ENCODE peak calls at places on chromosome 20, in seven cellular contexts. J, A, F, P, S, X and V are unnamed samples.

GRCh38 chr20:60056345-60057122 is 98.3 kb downstream of the CDH26 start:
- DNase-seq in J (no peak), A (no peak), F (no peak), P (no peak), S (no peak), X (no peak), V (no peak)

GRCh38 chr20:38343107-38343797 is 3.0 kb upstream of the LBP start:
- DNase-seq in J (no peak), A (no peak), F (peak), P (peak), S (no peak), X (peak), V (no peak)

GRCh38 chr20:62252342-62252966 is 14.1 kb downstream of the OSBPL2 start:
- DNase-seq in J (no peak), A (no peak), F (no peak), P (no peak), S (no peak), X (no peak), V (no peak)

GRCh38 chr20:50110141-50111047 is 2.6 kb downstream of the UBE2V1 start:
- DNase-seq in J (no peak), A (no peak), F (no peak), P (no peak), S (peak), X (no peak), V (peak)

GRCh38 chr20:60762386-60762785 is 489.7 kb upstream of the CDH4 start:
- DNase-seq in J (no peak), A (no peak), F (no peak), P (no peak), S (no peak), X (no peak), V (no peak)

GRCh38 chr20:17992224-17992637 is 23.4 kb downstream of the MGME1 start:
- DNase-seq in J (no peak), A (no peak), F (no peak), P (no peak), S (no peak), X (no peak), V (no peak)

GRCh38 chr20:32570401-32571190 is 14.5 kb downstream of the NOL4L start:
- DNase-seq in J (no peak), A (no peak), F (no peak), P (no peak), S (no peak), X (no peak), V (no peak)

GRCh38 chr20:49624317-49624716 is 56.4 kb upstream of the PTGIS start:
- DNase-seq in J (no peak), A (no peak), F (no peak), P (no peak), S (no peak), X (no peak), V (no peak)

GRCh38 chr20:50303573-50304500 is 113.2 kb downstream of the CEBPB start:
- DNase-seq in J (peak), A (peak), F (peak), P (no peak), S (peak), X (peak), V (peak)

GRCh38 chr20:10603971-10604864 is 69.6 kb downstream of the JAG1 start:
- DNase-seq in J (peak), A (peak), F (peak), P (peak), S (peak), X (peak), V (peak)

GRCh38 chr20:11755071-11755881 is 162.4 kb upstream of the BTBD3 start:
- DNase-seq in J (no peak), A (no peak), F (no peak), P (no peak), S (no peak), X (no peak), V (no peak)

GRCh38 chr20:43032459-43032858 is 157.2 kb downstream of the PTPRT start:
- DNase-seq in J (no peak), A (no peak), F (no peak), P (no peak), S (no peak), X (no peak), V (no peak)

GRCh38 chr20:38737887-38738286 is 10.4 kb upstream of the ACTR5 start:
- DNase-seq in J (no peak), A (no peak), F (no peak), P (no peak), S (no peak), X (no peak), V (no peak)

GRCh38 chr20:10595230-10595629 is 78.6 kb downstream of the JAG1 start:
- DNase-seq in J (no peak), A (no peak), F (no peak), P (no peak), S (no peak), X (no peak), V (no peak)

GRCh38 chr20:22762576-22763256 is 178.3 kb upstream of the FOXA2 start:
- DNase-seq in J (no peak), A (no peak), F (no peak), P (no peak), S (no peak), X (no peak), V (no peak)

GRCh38 chr20:34871966-34872603 is 571 bp downstream of the GGT7 start:
- DNase-seq in J (no peak), A (no peak), F (no peak), P (no peak), S (no peak), X (no peak), V (no peak)

GRCh38 chr20:18926972-18927371 is 113.4 kb downstream of the SCP2D1 start:
- DNase-seq in J (no peak), A (no peak), F (no peak), P (no peak), S (no peak), X (no peak), V (no peak)

GRCh38 chr20:9838378-9839295 is at the start of gene PAK5:
- DNase-seq in J (peak), A (peak), F (no peak), P (no peak), S (peak), X (peak), V (no peak)

GRCh38 chr20:18694071-18694470 is 106.2 kb downstream of the DTD1 start:
- DNase-seq in J (no peak), A (no peak), F (no peak), P (no peak), S (no peak), X (no peak), V (no peak)

GRCh38 chr20:3930265-3931206 is 41.3 kb downstream of the PANK2 start:
- DNase-seq in J (no peak), A (no peak), F (no peak), P (no peak), S (no peak), X (no peak), V (no peak)

GRCh38 chr20:24303393-24303792 is 166.0 kb upstream of the SYNDIG1 start:
- DNase-seq in J (no peak), A (no peak), F (no peak), P (no peak), S (no peak), X (no peak), V (no peak)

DNA sequence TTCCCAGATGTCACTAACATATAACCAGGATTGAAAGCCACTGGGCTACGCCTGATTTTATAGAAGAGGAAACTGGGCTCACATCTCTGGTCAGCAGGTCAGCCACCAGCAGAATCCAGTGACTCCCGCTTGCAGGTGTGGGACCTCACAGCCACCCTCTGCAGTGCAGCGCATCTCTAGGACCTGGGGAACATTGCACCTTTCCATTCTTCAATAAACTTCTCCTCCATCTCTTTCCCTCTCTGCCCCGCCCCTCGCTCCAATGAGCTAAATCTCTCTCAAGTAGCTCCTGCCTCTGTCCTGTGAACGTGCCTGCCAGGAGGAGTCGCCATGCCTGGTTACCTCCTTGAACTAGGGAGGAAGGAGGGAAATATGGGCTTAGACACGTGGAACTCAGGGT is 469.6 kb downstream of the PREX1 start:
- DNase-seq in J (no peak), A (no peak), F (no peak), P (no peak), S (no peak), X (no peak), V (no peak)
- H3K27ac ChIP-seq in J (no peak), A (no peak), F (no peak), P (no peak), S (no peak), X (no peak), V (no peak)

GRCh38 chr20:19976595-19977372 is 40.4 kb upstream of the NAA20 start:
- DNase-seq in J (peak), A (peak), F (peak), P (no peak), S (peak), X (peak), V (no peak)

GRCh38 chr20:19977373-19977770 is 39.8 kb upstream of the NAA20 start:
- DNase-seq in J (no peak), A (no peak), F (no peak), P (no peak), S (no peak), X (no peak), V (no peak)

GRCh38 chr20:19975436-19975799 is 41.7 kb upstream of the NAA20 start:
- DNase-seq in J (no peak), A (no peak), F (no peak), P (no peak), S (peak), X (no peak), V (no peak)

GRCh38 chr20:19974621-19975435 is 42.3 kb upstream of the NAA20 start:
- DNase-seq in J (peak), A (peak), F (peak), P (peak), S (peak), X (peak), V (peak)

GRCh38 chr20:19975901-19976300 is 41.3 kb upstream of the NAA20 start:
- DNase-seq in J (no peak), A (no peak), F (no peak), P (no peak), S (no peak), X (no peak), V (no peak)
- H3K27ac ChIP-seq in J (peak), A (peak), F (peak), P (peak), S (peak), X (peak), V (peak)

DNA sequence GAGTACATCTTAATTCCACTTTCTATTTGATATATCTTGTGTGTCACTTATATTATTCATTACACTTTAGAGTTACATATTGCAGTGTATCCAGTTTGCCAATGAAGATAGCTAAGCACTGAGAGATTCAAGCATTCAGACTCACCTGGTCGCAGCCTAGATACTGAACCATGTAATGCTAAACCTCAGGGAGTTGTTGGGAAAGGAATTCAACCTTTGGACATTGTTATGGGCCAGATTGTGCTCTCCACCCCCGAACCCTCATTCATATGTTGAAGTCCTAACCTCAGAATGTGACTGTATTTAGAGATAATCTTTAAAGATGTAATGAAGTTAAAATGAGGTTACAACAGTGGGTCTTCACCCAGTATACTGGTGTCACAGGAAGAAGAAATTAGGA is 13.8 kb upstream of the KIF16B start:
- DNase-seq in J (no peak), A (no peak), F (no peak), P (no peak), S (no peak), X (no peak), V (no peak)
- H3K27ac ChIP-seq in J (no peak), A (no peak), F (no peak), P (no peak), S (no peak), X (no peak), V (no peak)

GRCh38 chr20:41505198-41505597 is 113.0 kb downstream of the CHD6 start:
- DNase-seq in J (no peak), A (no peak), F (no peak), P (no peak), S (no peak), X (no peak), V (no peak)
- H3K27ac ChIP-seq in J (no peak), A (no peak), F (no peak), P (no peak), S (no peak), X (no peak), V (no peak)

DNA sequence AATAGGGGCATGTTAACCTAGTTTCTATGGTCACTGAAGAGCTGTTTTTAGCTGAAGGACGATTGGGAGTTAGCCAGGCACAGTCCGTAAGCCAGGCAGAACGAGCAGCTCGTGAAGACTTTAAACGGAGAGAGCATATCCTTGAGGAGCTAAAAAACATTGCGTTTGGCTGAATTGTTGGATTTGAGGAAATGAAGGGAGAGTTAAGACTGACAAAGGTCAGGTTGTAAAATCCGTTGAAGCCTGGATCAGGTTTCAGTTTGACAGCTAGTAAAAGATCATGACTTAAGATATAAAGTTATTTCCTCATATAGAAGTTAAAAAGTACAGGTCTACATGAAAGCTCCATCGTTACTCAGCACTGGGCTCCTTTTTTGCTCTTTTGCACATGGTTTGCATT is 2.8 kb downstream of the DBNDD2 start:
- DNase-seq in J (no peak), A (no peak), F (no peak), P (no peak), S (no peak), X (no peak), V (no peak)
- H3K27ac ChIP-seq in J (peak), A (no peak), F (no peak), P (no peak), S (no peak), X (peak), V (no peak)

GRCh38 chr20:36833275-36834020 is 42.5 kb upstream of the TLDC2 start:
- DNase-seq in J (no peak), A (no peak), F (no peak), P (peak), S (no peak), X (no peak), V (no peak)
- H3K27ac ChIP-seq in J (peak), A (peak), F (peak), P (peak), S (no peak), X (peak), V (peak)

GRCh38 chr20:57561356-57562279 is 708 bp downstream of the PCK1 start:
- DNase-seq in J (no peak), A (no peak), F (no peak), P (no peak), S (no peak), X (no peak), V (no peak)

GRCh38 chr20:57560554-57561355 is at the start of gene PCK1:
- DNase-seq in J (peak), A (no peak), F (peak), P (no peak), S (peak), X (no peak), V (no peak)

GRCh38 chr20:57559286-57559627 is 1.7 kb upstream of the PCK1 start:
- DNase-seq in J (no peak), A (no peak), F (no peak), P (no peak), S (no peak), X (no peak), V (no peak)

GRCh38 chr20:57558614-57559285 is 2.2 kb upstream of the PCK1 start:
- DNase-seq in J (no peak), A (no peak), F (no peak), P (no peak), S (no peak), X (no peak), V (no peak)

DNA sequence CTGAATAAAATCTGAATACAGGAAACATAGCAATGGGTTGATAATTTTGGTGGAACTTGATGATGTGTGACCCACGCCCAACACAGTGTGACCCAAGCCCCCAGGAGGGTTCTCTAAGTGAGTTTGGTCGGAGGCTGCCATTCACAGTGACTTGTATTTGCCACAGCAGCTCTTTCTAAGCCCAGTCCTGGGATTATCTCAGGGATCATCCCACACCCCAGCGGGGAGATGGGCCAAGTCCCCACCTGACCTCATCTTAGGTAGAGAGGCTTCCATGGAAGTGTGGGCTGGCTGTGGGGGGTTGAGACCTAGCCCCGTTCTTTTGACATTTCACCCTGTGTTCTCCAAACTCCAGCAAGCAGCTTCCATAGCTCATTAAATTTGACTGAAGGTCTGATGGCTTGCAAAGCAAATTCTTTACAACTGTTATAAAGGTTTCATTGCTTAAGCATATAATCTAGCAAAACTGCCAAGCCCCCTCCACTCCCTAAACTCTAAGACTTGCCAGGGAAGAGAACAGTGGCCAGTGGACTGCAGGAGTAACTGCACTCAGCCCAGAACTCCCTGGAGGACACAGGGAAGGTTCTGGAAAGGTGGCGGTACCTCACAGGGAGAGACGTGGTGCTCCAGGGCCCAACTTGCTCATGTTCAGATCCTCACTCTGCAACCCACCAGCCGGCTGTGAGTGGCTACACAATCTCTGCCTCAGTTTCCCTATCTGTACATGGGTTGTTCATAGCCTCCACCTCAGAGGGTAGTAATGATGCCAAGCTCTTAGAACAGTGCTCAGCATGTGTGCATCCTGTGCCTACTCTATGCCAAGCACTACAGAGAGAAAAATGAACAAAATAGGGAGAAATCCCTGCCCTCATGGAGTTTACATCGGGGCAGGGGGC is 1.0 kb upstream of the PCK1 start:
- DNase-seq in J (no peak), A (no peak), F (no peak), P (no peak), S (no peak), X (no peak), V (no peak)
- H3K27ac ChIP-seq in J (no peak), A (no peak), F (no peak), P (no peak), S (no peak), X (no peak), V (no peak)

GRCh38 chr20:4971064-4971463 is 30.2 kb downstream of the SLC23A2 start:
- DNase-seq in J (no peak), A (no peak), F (no peak), P (no peak), S (no peak), X (no peak), V (no peak)

GRCh38 chr20:4967752-4968477 is 33.4 kb downstream of the SLC23A2 start:
- DNase-seq in J (no peak), A (no peak), F (no peak), P (no peak), S (no peak), X (no peak), V (no peak)

GRCh38 chr20:4966826-4967751 is 34.2 kb downstream of the SLC23A2 start:
- DNase-seq in J (no peak), A (no peak), F (no peak), P (no peak), S (no peak), X (no peak), V (no peak)

GRCh38 chr20:4973330-4974097 is 27.8 kb downstream of the SLC23A2 start:
- DNase-seq in J (peak), A (no peak), F (peak), P (peak), S (peak), X (peak), V (no peak)

GRCh38 chr20:4972506-4973251 is 28.6 kb downstream of the SLC23A2 start:
- DNase-seq in J (no peak), A (no peak), F (no peak), P (no peak), S (no peak), X (no peak), V (no peak)
- H3K27ac ChIP-seq in J (peak), A (no peak), F (peak), P (no peak), S (peak), X (no peak), V (peak)